ENCODE peak calls at places on chromosomes 6 and 20, in seven cellular contexts. S, Y, U, N, W, O and P are unnamed samples.
A peak's percentile ranks its signal among the peaks of the same experiment; 100 is the strongest.

GRCh38 chr6:16741112-16742016 is 19.9 kb downstream of the ATXN1 start:
- DNase-seq in U (no peak), O (peak; percentile 78), N (no peak), Y (peak; percentile 95), W (no peak), S (no peak), P (peak; percentile 35)

GRCh38 chr6:133502451-133503259 is 261.5 kb downstream of the EYA4 start:
- DNase-seq in U (no peak), W (no peak), Y (peak; percentile 99), N (no peak), S (no peak), O (peak; percentile 12), P (no peak)

GRCh38 chr6:101545171-101545570 is 151.7 kb downstream of the GRIK2 start:
- DNase-seq in W (no peak), U (no peak), N (no peak), Y (peak; percentile 55), S (no peak), O (no peak), P (no peak)

GRCh38 chr6:125957845-125958244 is 1.3 kb downstream of the HINT3 start:
- DNase-seq in W (peak; percentile 50), Y (peak; percentile 80), N (no peak), O (peak; percentile 58), S (no peak), U (peak; percentile 67), P (no peak)

GRCh38 chr6:32393660-32394420 is 13.1 kb downstream of the BTNL2 start:
- DNase-seq in O (peak; percentile 44), S (peak; percentile 36), U (no peak), Y (peak; percentile 9), N (no peak), W (no peak), P (no peak)

GRCh38 chr20:13085275-13085674 is 76.5 kb downstream of the SPTLC3 start:
- DNase-seq in N (no peak), O (peak; percentile 35), Y (no peak), S (no peak), W (no peak), U (no peak), P (no peak)

GRCh38 chr6:33217681-33218080 is 9.4 kb downstream of the RING1 start:
- DNase-seq in U (no peak), N (no peak), O (no peak), W (no peak), Y (no peak), S (no peak), P (no peak)

GRCh38 chr6:163349696-163350095 is 64.8 kb upstream of the QKI start:
- DNase-seq in U (no peak), O (no peak), S (no peak), N (no peak), Y (no peak), W (no peak), P (no peak)

GRCh38 chr6:26311385-26312095 is 53.5 kb upstream of the BTN3A2 start:
- DNase-seq in S (no peak), N (peak; percentile 52), O (peak; percentile 92), Y (peak; percentile 83), W (peak; percentile 82), U (peak; percentile 67), P (peak; percentile 55)

GRCh38 chr20:13342469-13343242 is 121.6 kb downstream of the ISM1 start:
- DNase-seq in U (no peak), Y (no peak), O (no peak), S (no peak), W (no peak), N (no peak), P (no peak)

GRCh38 chr6:118578617-118579016 is 30.5 kb downstream of the PLN start:
- DNase-seq in U (no peak), N (no peak), W (no peak), S (no peak), Y (no peak), O (no peak), P (no peak)

GRCh38 chr20:20443509-20443908 is 75.6 kb downstream of the INSM1 start:
- DNase-seq in W (no peak), S (no peak), Y (no peak), U (no peak), O (no peak), N (no peak), P (no peak)

GRCh38 chr6:29676981-29677601 is 3.9 kb downstream of the ZFP57 start:
- DNase-seq in U (no peak), W (peak; percentile 29), Y (no peak), N (no peak), O (peak; percentile 73), S (no peak), P (no peak)

GRCh38 chr6:69370763-69371162 is 426.0 kb downstream of the LMBRD1 start:
- DNase-seq in Y (no peak), N (no peak), U (no peak), S (no peak), W (no peak), O (no peak), P (no peak)